ENCODE peak calls at places on chromosomes 13 and 19, in eight cellular contexts. Z, S, Q, C, Y, N, G and E are unnamed samples.

GRCh38 chr19:51560339-51560738 is 10.7 kb upstream of the ZNF175 start:
- DNase-seq in Z (no peak), S (no peak), Q (no peak), C (no peak), Y (no peak), N (no peak), G (no peak), E (no peak)

GRCh38 chr19:39497850-39498261 is 891 bp upstream of the DLL3 start:
- DNase-seq in Z (no peak), S (peak), Q (no peak), C (peak), Y (peak), N (peak), G (peak), E (no peak)

GRCh38 chr19:28466107-28467045 is 746.6 kb downstream of the UQCRFS1 start:
- DNase-seq in Z (peak), S (peak), Q (peak), C (peak), Y (no peak), N (peak), G (peak), E (peak)

GRCh38 chr13:91305652-91306051 is 41.8 kb upstream of the MIR17HG start:
- DNase-seq in Z (no peak), S (no peak), Q (no peak), C (no peak), Y (no peak), N (no peak), G (no peak), E (no peak)

GRCh38 chr19:48715681-48716171 is 3.8 kb downstream of the MAMSTR start:
- DNase-seq in Z (no peak), S (no peak), Q (no peak), C (peak), Y (no peak), N (no peak), G (no peak), E (no peak)

GRCh38 chr19:29665826-29666633 is 769 bp downstream of the PLEKHF1 start:
- DNase-seq in Z (no peak), S (peak), Q (no peak), C (peak), Y (no peak), N (no peak), G (peak), E (peak)

GRCh38 chr19:41957838-41958366 is 1.2 kb downstream of the RABAC1 start:
- DNase-seq in Z (no peak), S (peak), Q (peak), C (peak), Y (peak), N (peak), G (peak), E (peak)

GRCh38 chr19:45402469-45403070 is 2.3 kb downstream of the PPP1R13L start:
- DNase-seq in Z (peak), S (peak), Q (peak), C (peak), Y (peak), N (peak), G (no peak), E (no peak)

GRCh38 chr13:102020611-102021216 is 381.1 kb downstream of the FGF14 start:
- DNase-seq in Z (no peak), S (no peak), Q (no peak), C (peak), Y (no peak), N (no peak), G (no peak), E (no peak)

GRCh38 chr13:94415484-94415883 is 64.0 kb downstream of the DCT start:
- DNase-seq in Z (no peak), S (no peak), Q (no peak), C (no peak), Y (no peak), N (no peak), G (no peak), E (no peak)

GRCh38 chr13:111338841-111339240 is 18.4 kb downstream of the TEX29 start:
- DNase-seq in Z (no peak), S (no peak), Q (no peak), C (no peak), Y (no peak), N (no peak), G (no peak), E (no peak)

GRCh38 chr13:37598572-37598971 is at the start of gene POSTN:
- DNase-seq in Z (no peak), S (no peak), Q (no peak), C (no peak), Y (no peak), N (no peak), G (no peak), E (no peak)

GRCh38 chr13:51643114-51643881 is 59.0 kb downstream of the WDFY2 start:
- DNase-seq in Z (no peak), S (no peak), Q (peak), C (peak), Y (peak), N (no peak), G (peak), E (no peak)

GRCh38 chr13:71320452-71320851 is 546.6 kb downstream of the DACH1 start:
- DNase-seq in Z (no peak), S (no peak), Q (no peak), C (peak), Y (peak), N (no peak), G (peak), E (no peak)

GRCh38 chr13:97191615-97192014 is 30.5 kb upstream of the MBNL2 start:
- DNase-seq in Z (no peak), S (no peak), Q (no peak), C (no peak), Y (no peak), N (no peak), G (no peak), E (no peak)

GRCh38 chr19:5624154-5624663 is 1.3 kb downstream of the SAFB start:
- DNase-seq in Z (peak), S (peak), Q (no peak), C (peak), Y (no peak), N (no peak), G (peak), E (peak)

GRCh38 chr19:1857648-1858326 is 5.6 kb downstream of the KLF16 start:
- DNase-seq in Z (no peak), S (peak), Q (no peak), C (no peak), Y (no peak), N (no peak), G (no peak), E (peak)

GRCh38 chr19:47243776-47244547 is 12.4 kb upstream of the CCDC9 start:
- DNase-seq in Z (peak), S (peak), Q (peak), C (peak), Y (peak), N (peak), G (peak), E (peak)

GRCh38 chr19:4233282-4233853 is 4.0 kb downstream of the EBI3 start:
- DNase-seq in Z (peak), S (peak), Q (no peak), C (peak), Y (peak), N (peak), G (peak), E (peak)

GRCh38 chr13:110912651-110913051 is 2.2 kb downstream of the ANKRD10 start:
- DNase-seq in Z (no peak), S (no peak), Q (no peak), C (peak), Y (no peak), N (no peak), G (peak), E (peak)

GRCh38 chr13:23509781-23510543 is 60.2 kb upstream of the TNFRSF19 start:
- DNase-seq in Z (no peak), S (no peak), Q (no peak), C (peak), Y (no peak), N (no peak), G (peak), E (no peak)

GRCh38 chr13:60699636-60700035 is 302.6 kb downstream of the TDRD3 start:
- DNase-seq in Z (no peak), S (no peak), Q (no peak), C (no peak), Y (no peak), N (no peak), G (no peak), E (no peak)

GRCh38 chr19:4969772-4970531 is 1.0 kb downstream of the KDM4B start:
- DNase-seq in Z (no peak), S (no peak), Q (no peak), C (peak), Y (no peak), N (peak), G (peak), E (peak)

GRCh38 chr19:55642153-55643002 is 1.1 kb upstream of the ZNF581 start:
- DNase-seq in Z (no peak), S (peak), Q (no peak), C (peak), Y (no peak), N (peak), G (peak), E (peak)

GRCh38 chr13:80251403-80251802 is 89.5 kb downstream of the SPRY2 start:
- DNase-seq in Z (no peak), S (no peak), Q (no peak), C (peak), Y (no peak), N (no peak), G (peak), E (no peak)

GRCh38 chr13:37306778-37307544 is 201.5 kb upstream of the CSNK1A1L start:
- DNase-seq in Z (no peak), S (no peak), Q (no peak), C (peak), Y (no peak), N (no peak), G (peak), E (no peak)

GRCh38 chr19:3538965-3539742 is at the start of gene TEKTIP1:
- DNase-seq in Z (no peak), S (no peak), Q (no peak), C (peak), Y (no peak), N (no peak), G (no peak), E (no peak)

GRCh38 chr19:35006342-35006998 is 6.3 kb downstream of the GRAMD1A start:
- DNase-seq in Z (no peak), S (no peak), Q (peak), C (peak), Y (peak), N (no peak), G (peak), E (peak)